ENCODE peak calls at places on chromosomes 3 and 15, in six cellular contexts. O is uterus, U is heart left ventricle, H is vagina, F is body of pancreas, X is gastrocnemius medialis. A is an unnamed sample.

GRCh38 chr3:42518800-42519567 is 16.5 kb downstream of the VIPR1 start:
- DNase-seq in O (no peak), X (no peak), F (no peak), U (no peak), H (no peak), A (peak)

GRCh38 chr3:184811999-184812844 is at the start of gene VPS8:
- DNase-seq in F (peak), O (peak), H (no peak), X (peak), U (peak), A (peak)

GRCh38 chr15:31328999-31329639 is 2.5 kb downstream of the KLF13 start:
- DNase-seq in O (no peak), U (no peak), F (peak), H (no peak), X (no peak), A (peak)

GRCh38 chr3:162938073-162938472 is 1441.5 kb downstream of the OTOL1 start:
- DNase-seq in O (no peak), H (no peak), F (no peak), X (no peak), U (no peak), A (no peak)

GRCh38 chr3:157089455-157090221 is 70.3 kb downstream of the CCNL1 start:
- DNase-seq in F (peak), O (peak), U (peak), H (no peak), X (no peak), A (no peak)

GRCh38 chr3:141753399-141753798 is 9.8 kb upstream of the GRK7 start:
- DNase-seq in U (no peak), O (no peak), H (no peak), F (no peak), X (no peak), A (no peak)

GRCh38 chr3:29764603-29765254 is 483.9 kb downstream of the RBMS3 start:
- DNase-seq in X (no peak), F (peak), U (peak), H (no peak), O (no peak), A (peak)

GRCh38 chr3:14563946-14564539 is 23.9 kb upstream of the GRIP2 start:
- DNase-seq in U (no peak), O (no peak), H (no peak), F (no peak), X (no peak), A (no peak)

GRCh38 chr3:79086514-79086913 is 681.3 kb downstream of the ROBO1 start:
- DNase-seq in X (no peak), U (peak), H (no peak), O (no peak), F (peak), A (peak)

GRCh38 chr15:77964193-77964592 is 113.3 kb downstream of the TBC1D2B start:
- DNase-seq in F (no peak), O (no peak), H (no peak), X (no peak), U (no peak), A (no peak)

GRCh38 chr3:14337828-14338227 is 64.6 kb upstream of the SLC6A6 start:
- DNase-seq in U (no peak), H (no peak), F (no peak), O (no peak), X (no peak), A (no peak)

GRCh38 chr15:29637555-29637954 is 184.7 kb downstream of the TJP1 start:
- DNase-seq in H (no peak), O (no peak), U (no peak), X (no peak), F (no peak), A (no peak)

GRCh38 chr15:37015025-37015424 is 85.3 kb downstream of the MEIS2 start:
- DNase-seq in H (no peak), X (no peak), O (no peak), U (no peak), F (no peak), A (no peak)

GRCh38 chr15:42010434-42010833 is 10.4 kb downstream of the PLA2G4E start:
- DNase-seq in O (no peak), U (no peak), H (no peak), F (no peak), X (no peak), A (no peak)

GRCh38 chr3:142273501-142273900 is 48.1 kb upstream of the GK5 start:
- DNase-seq in F (no peak), H (no peak), X (no peak), U (no peak), O (no peak), A (no peak)

GRCh38 chr3:76065975-76066374 is 280.6 kb upstream of the ZNF717 start:
- DNase-seq in F (no peak), H (no peak), O (no peak), X (no peak), U (no peak), A (no peak)

GRCh38 chr3:42653560-42654330 is at the start of gene ZBTB47:
- DNase-seq in O (no peak), H (no peak), X (no peak), F (peak), U (peak), A (no peak)

GRCh38 chr3:23691343-23691895 is 114.3 kb upstream of the UBE2E1 start:
- DNase-seq in F (no peak), X (no peak), O (no peak), H (no peak), U (no peak), A (no peak)

GRCh38 chr3:44058022-44058867 is 183.4 kb upstream of the TOPAZ1 start:
- DNase-seq in H (no peak), U (no peak), X (no peak), F (no peak), O (no peak), A (no peak)

GRCh38 chr3:191296041-191296541 is 33.1 kb upstream of the CCDC50 start:
- DNase-seq in U (no peak), H (no peak), O (no peak), X (no peak), F (no peak), A (no peak)

GRCh38 chr3:95134693-95135375 is 1072.0 kb downstream of the NSUN3 start:
- DNase-seq in X (no peak), H (no peak), F (no peak), U (no peak), O (no peak), A (no peak)

GRCh38 chr3:120302361-120302760 is 17.3 kb upstream of the GPR156 start:
- DNase-seq in F (no peak), X (no peak), H (no peak), O (no peak), U (no peak), A (no peak)

GRCh38 chr15:83292317-83292716 is 7.9 kb upstream of the BNC1 start:
- DNase-seq in H (no peak), O (no peak), F (no peak), X (no peak), U (no peak), A (no peak)

GRCh38 chr15:96353931-96354730 is 23.6 kb downstream of the NR2F2 start:
- DNase-seq in F (no peak), O (peak), H (peak), X (no peak), U (peak), A (no peak)

GRCh38 chr15:99692825-99693224 is 40.4 kb downstream of the LYSMD4 start:
- DNase-seq in X (no peak), F (no peak), H (no peak), O (no peak), U (no peak), A (no peak)

GRCh38 chr3:177889158-177889557 is 647.1 kb upstream of the KCNMB2 start:
- DNase-seq in H (no peak), U (no peak), X (no peak), O (no peak), F (no peak), A (no peak)

GRCh38 chr15:88623061-88623460 is 1.9 kb downstream of the AEN start:
- DNase-seq in F (no peak), O (no peak), X (no peak), H (no peak), U (no peak), A (peak)

GRCh38 chr15:88621789-88622604 is 857 bp downstream of the AEN start:
- DNase-seq in O (no peak), H (no peak), F (no peak), X (no peak), U (no peak), A (peak)

GRCh38 chr15:88622605-88622975 is 1.4 kb downstream of the AEN start:
- DNase-seq in H (no peak), X (no peak), O (no peak), F (no peak), U (no peak), A (no peak)

GRCh38 chr15:88619796-88620195 is 1.3 kb upstream of the AEN start:
- DNase-seq in U (no peak), X (no peak), O (no peak), F (no peak), H (peak), A (no peak)

GRCh38 chr15:88620995-88621772 is at the start of gene AEN:
- DNase-seq in H (no peak), X (peak), U (peak), O (peak), F (peak), A (peak)
- TF ChIP-seq POLR2A in H (no peak), X (peak), U (no peak), O (peak), F (peak), A (peak)

DNA sequence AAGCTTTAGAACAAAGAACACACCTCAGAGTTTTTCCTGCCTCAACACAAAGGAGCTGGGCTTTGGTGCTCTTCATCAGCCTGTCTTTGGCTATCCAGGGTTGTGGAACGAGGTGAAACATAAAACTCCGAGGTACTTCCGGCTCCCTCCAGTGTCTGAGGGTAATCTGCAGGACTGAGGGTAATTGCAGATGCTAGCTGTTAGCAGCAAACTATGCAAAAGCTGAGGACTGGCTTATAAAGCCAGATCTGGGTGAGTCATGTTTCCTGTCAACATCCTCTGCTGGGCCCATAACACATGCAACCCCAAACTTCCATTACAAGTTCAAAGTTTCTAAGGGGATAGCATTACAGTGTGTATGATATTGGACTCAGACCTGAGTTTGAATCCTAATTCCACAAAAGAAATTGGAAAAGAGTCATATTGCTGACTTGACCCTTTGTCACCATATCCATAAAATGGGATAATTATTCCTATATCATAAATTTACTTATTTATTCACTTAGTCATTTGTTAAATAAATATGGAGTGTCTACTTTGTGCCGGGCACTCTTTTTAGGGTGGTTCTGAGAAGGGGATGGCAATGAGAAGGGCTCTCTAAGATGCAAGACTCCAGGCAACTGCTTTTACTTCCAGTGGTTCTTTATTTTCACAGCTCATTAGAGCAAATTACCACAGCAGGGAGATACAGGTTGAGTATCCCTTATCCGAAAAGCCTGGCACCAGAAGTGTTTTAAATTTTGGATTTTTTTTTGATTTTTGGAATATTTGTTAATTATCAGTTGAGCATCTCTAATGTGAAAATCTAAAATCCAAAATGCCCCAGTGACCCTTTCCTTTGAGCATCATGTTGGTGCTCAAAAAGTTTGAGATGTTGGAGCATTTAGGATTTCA is 9.5 kb upstream of the TRIM69 start:
- DNase-seq in F (peak), O (peak), X (peak), U (peak), H (no peak), A (peak)
- TF ChIP-seq POLR2A in F (peak), O (peak), X (peak), U (no peak), H (no peak), A (peak)

DNA sequence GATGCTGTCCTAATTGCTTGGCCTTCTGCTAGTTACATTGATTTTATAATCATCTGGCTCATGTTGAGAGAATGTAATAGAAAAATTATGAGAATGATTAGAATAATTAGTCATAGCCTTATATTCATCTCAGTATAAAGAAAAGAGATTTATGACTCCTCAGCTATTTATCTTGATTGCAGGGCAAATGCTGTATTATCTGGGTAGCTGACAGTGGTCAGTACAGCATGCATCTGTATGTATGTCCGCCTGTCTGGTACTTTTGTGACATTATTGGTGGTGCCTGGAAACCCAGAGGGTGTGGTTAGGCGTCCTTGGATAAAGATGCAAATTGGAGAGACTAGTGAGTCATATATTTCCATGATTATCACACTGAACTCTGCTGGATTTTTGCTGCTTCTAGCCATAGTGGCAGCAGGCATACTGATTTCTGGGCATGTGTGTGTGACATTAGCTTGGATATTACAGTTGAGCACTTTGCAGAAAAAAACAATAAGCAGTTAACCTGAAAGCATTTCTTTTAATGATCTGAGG is 120.7 kb downstream of the FEZF2 start:
- DNase-seq in O (no peak), H (no peak), X (no peak), U (no peak), F (no peak), A (no peak)
- TF ChIP-seq POLR2A in O (no peak), H (no peak), X (no peak), U (no peak), F (no peak), A (no peak)

GRCh38 chr15:63049747-63050439 is 7.3 kb downstream of the TPM1 start:
- DNase-seq in X (no peak), F (no peak), U (no peak), O (no peak), H (no peak), A (peak)

GRCh38 chr15:63046927-63047760 is 4.6 kb downstream of the TPM1 start:
- DNase-seq in X (no peak), U (no peak), O (no peak), H (no peak), F (no peak), A (peak)

GRCh38 chr15:63048986-63049665 is 6.6 kb downstream of the TPM1 start:
- DNase-seq in U (peak), F (peak), X (no peak), H (no peak), O (no peak), A (peak)

GRCh38 chr15:63047792-63048114 is 5.2 kb downstream of the TPM1 start:
- DNase-seq in O (no peak), U (no peak), H (no peak), F (no peak), X (no peak), A (no peak)

DNA sequence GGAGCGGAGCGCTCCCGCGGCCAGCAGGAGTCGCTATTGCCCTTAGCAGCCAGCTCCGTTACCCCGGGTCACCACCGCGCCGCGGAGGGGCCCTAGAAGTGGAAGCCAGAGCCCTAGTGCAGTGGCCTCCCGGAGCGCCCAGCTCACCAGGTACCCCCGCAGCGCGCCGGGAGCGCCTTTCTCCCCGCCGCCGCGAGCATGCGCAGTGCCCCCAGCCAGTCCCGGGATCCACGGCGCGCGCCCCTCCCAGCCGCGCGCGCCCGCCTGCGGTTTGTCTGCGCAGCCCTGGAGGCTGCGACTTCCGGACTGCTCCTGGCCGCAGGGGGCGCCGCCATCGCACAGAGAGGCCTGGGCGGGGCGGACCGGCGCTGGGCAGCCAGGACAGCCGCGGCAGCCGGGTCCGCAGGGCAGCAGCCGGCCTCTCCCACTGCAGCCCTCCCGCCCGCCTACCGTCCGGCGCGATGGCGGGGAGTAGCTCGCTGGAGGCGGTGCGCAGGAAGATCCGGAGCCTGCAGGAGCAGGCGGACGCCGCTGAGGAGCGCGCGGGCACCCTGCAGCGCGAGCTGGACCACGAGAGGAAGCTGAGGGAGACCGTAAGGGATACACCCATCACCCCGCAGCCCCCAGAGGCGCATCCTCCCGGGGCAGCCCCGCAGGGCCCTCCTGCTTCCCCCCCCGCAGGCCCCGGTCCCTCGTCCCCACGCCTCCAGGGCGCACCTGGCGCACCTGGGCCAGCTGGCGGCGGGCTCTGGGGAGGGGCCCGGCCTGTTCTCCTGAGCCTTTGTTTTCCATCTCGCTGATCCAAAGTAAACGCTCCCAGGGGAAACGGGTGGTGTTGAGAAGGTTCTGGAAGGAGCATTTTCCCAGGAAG is 5.8 kb downstream of the TPM1 start:
- DNase-seq in O (peak), H (no peak), X (peak), F (peak), U (peak), A (peak)
- TF ChIP-seq POLR2A in O (peak), H (no peak), X (peak), F (peak), U (peak), A (peak)

DNA sequence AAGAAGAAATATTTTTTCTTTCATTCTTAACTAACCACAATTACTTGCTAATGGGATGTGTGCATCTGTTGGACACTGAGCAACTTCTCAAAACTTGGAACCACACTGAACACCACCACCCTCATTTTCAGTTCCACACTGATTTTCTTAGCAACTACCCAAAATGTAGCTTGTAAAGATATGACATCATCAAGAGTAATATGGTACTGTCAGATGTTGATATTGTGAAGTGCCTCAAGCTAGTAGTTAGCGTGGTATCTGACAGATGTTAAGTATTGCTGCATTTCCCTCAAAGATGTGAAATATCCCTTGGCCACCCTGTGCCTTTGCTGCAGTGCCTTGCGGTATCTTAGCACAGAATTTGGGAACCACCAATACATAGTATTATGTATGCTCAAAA is 9.3 kb downstream of the RFTN1 start:
- DNase-seq in O (no peak), U (no peak), F (no peak), H (no peak), X (no peak), A (no peak)
- TF ChIP-seq POLR2A in O (no peak), U (no peak), F (no peak), H (no peak), X (no peak), A (no peak)

GRCh38 chr3:16512435-16513140 is 911 bp downstream of the RFTN1 start:
- DNase-seq in X (peak), O (peak), F (peak), H (no peak), U (peak), A (peak)

GRCh38 chr3:16513141-16514020 is at the start of gene RFTN1:
- DNase-seq in U (peak), H (no peak), F (peak), O (peak), X (no peak), A (peak)

GRCh38 chr3:16509721-16510619 is 3.5 kb downstream of the RFTN1 start:
- DNase-seq in U (no peak), H (no peak), F (no peak), O (no peak), X (peak), A (no peak)

GRCh38 chr3:16510620-16511319 is 2.7 kb downstream of the RFTN1 start:
- DNase-seq in F (no peak), U (no peak), O (no peak), H (no peak), X (no peak), A (no peak)

DNA sequence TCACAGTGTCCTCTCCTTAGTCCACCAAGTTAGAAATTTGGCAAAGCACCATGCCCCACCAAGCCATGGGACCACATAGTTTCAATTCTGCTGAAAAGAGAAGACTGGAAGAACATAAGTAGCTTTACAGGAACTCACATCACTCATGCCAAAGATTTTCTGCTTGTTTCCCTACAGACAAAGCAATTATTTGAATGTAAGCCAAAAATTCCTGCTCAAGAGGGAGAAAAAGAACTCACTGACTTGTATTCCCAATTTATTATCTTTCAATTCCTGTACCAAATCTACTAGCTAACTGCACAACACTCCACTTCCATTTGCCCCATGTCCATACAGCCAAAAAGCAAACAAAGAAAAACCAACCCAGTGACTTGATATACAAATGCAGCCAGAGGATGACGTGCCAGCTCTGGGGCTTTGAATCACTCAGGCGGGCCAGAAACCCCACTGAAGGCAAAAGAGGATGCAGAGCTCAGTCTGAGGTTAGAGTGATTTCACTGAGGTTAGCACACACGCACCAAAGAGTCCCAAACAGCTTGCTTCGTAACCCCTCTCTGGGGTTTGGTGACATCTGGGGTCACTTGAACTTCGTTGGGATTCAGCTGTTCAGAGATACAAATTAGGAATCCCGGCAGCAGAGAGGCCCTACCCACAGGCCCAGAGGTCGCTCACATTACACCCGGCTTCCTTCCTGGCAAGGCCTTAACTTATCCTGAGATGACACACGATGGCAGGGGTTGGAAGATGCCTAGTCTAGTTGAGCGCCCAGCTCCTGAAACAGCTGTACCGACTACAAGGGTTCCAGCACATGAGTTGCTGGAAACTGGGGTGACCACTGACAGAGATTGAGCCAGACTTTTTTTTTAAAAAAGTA is 1.7 kb downstream of the RFTN1 start:
- DNase-seq in O (peak), H (no peak), U (peak), X (peak), F (peak), A (peak)
- TF ChIP-seq POLR2A in O (no peak), H (no peak), U (no peak), X (no peak), F (no peak), A (no peak)